ENCODE peak calls at places on chromosomes 16 and 17, in ten cellular contexts. M, B, J, I, T, D, N, L, V and O are unnamed samples.

GRCh38 chr17:77503916-77504651 is 363.3 kb downstream of the SEC14L1 start:
- DNase-seq in M (no peak), B (no peak), J (no peak), I (no peak), T (no peak), D (no peak), N (no peak), L (no peak), V (no peak), O (no peak)

GRCh38 chr16:57213462-57213861 is 27.3 kb downstream of the RSPRY1 start:
- DNase-seq in M (no peak), B (no peak), J (no peak), I (no peak), T (no peak), D (no peak), N (no peak), L (no peak), V (no peak), O (no peak)

GRCh38 chr16:11566398-11566797 is 20.3 kb downstream of the LITAF start:
- DNase-seq in M (no peak), B (no peak), J (no peak), I (no peak), T (no peak), D (no peak), N (no peak), L (no peak), V (no peak), O (no peak)

GRCh38 chr17:61475726-61476125 is 23.5 kb downstream of the TBX4 start:
- DNase-seq in M (no peak), B (no peak), J (no peak), I (no peak), T (no peak), D (no peak), N (no peak), L (no peak), V (no peak), O (peak)

GRCh38 chr16:10181196-10182162 is 749 bp downstream of the GRIN2A start:
- DNase-seq in M (peak), B (no peak), J (no peak), I (peak), T (peak), D (peak), N (peak), L (peak), V (no peak), O (peak)

GRCh38 chr16:8892101-8892575 is 10.0 kb downstream of the LITAFD start:
- DNase-seq in M (no peak), B (no peak), J (no peak), I (no peak), T (no peak), D (no peak), N (no peak), L (no peak), V (no peak), O (no peak)

GRCh38 chr17:77124192-77124908 is 16.4 kb upstream of the SEC14L1 start:
- DNase-seq in M (peak), B (no peak), J (no peak), I (no peak), T (no peak), D (no peak), N (peak), L (no peak), V (no peak), O (peak)

GRCh38 chr17:59366773-59367656 is 35.6 kb downstream of the YPEL2 start:
- DNase-seq in M (peak), B (no peak), J (no peak), I (no peak), T (no peak), D (no peak), N (no peak), L (peak), V (peak), O (peak)

GRCh38 chr17:3411070-3411469 is at the start of gene OR3A3:
- DNase-seq in M (no peak), B (no peak), J (no peak), I (no peak), T (no peak), D (no peak), N (no peak), L (no peak), V (no peak), O (no peak)

GRCh38 chr16:22665803-22666202 is 148.2 kb upstream of the HS3ST2 start:
- DNase-seq in M (no peak), B (no peak), J (no peak), I (no peak), T (no peak), D (no peak), N (no peak), L (no peak), V (no peak), O (no peak)

GRCh38 chr17:58081641-58082340 is 1.4 kb upstream of the DYNLL2 start:
- DNase-seq in M (no peak), B (no peak), J (no peak), I (peak), T (no peak), D (no peak), N (no peak), L (no peak), V (no peak), O (no peak)

GRCh38 chr16:83967838-83968482 is at the start of gene NECAB2:
- DNase-seq in M (no peak), B (no peak), J (no peak), I (peak), T (no peak), D (no peak), N (peak), L (no peak), V (peak), O (peak)

GRCh38 chr16:57147381-57148191 is 38.3 kb downstream of the PSME3IP1 start:
- DNase-seq in M (peak), B (no peak), J (peak), I (peak), T (no peak), D (no peak), N (no peak), L (no peak), V (no peak), O (peak)

GRCh38 chr17:82257473-82257872 is 16.0 kb downstream of the CSNK1D start:
- DNase-seq in M (no peak), B (no peak), J (no peak), I (peak), T (no peak), D (no peak), N (no peak), L (no peak), V (no peak), O (peak)

GRCh38 chr17:67377727-67378443 is 804 bp downstream of the PITPNC1 start:
- DNase-seq in M (peak), B (peak), J (no peak), I (peak), T (peak), D (peak), N (peak), L (peak), V (peak), O (peak)

GRCh38 chr16:13633381-13633861 is 286.5 kb upstream of the ERCC4 start:
- DNase-seq in M (no peak), B (no peak), J (no peak), I (no peak), T (no peak), D (no peak), N (no peak), L (no peak), V (no peak), O (no peak)

GRCh38 chr16:50400312-50400966 is 31.7 kb upstream of the BRD7 start:
- DNase-seq in M (no peak), B (no peak), J (no peak), I (no peak), T (no peak), D (no peak), N (no peak), L (no peak), V (no peak), O (no peak)

GRCh38 chr16:57577691-57578224 is 35.3 kb downstream of the ADGRG5 start:
- DNase-seq in M (no peak), B (no peak), J (no peak), I (no peak), T (peak), D (no peak), N (no peak), L (no peak), V (no peak), O (no peak)

GRCh38 chr17:76104896-76105231 is 1.3 kb upstream of the EXOC7 start:
- DNase-seq in M (no peak), B (no peak), J (no peak), I (no peak), T (no peak), D (no peak), N (no peak), L (no peak), V (no peak), O (no peak)

GRCh38 chr16:9016824-9017223 is 53.1 kb upstream of the USP7 start:
- DNase-seq in M (no peak), B (no peak), J (no peak), I (no peak), T (no peak), D (no peak), N (no peak), L (no peak), V (no peak), O (no peak)

GRCh38 chr17:58184986-58185761 is 7.4 kb upstream of the EPX start:
- DNase-seq in M (no peak), B (no peak), J (no peak), I (no peak), T (no peak), D (no peak), N (no peak), L (no peak), V (no peak), O (no peak)

GRCh38 chr17:12024332-12024731 is 3.7 kb downstream of the MAP2K4 start:
- DNase-seq in M (no peak), B (no peak), J (no peak), I (no peak), T (no peak), D (no peak), N (no peak), L (no peak), V (no peak), O (peak)

GRCh38 chr16:28067604-28068382 is 4.3 kb upstream of the GSG1L start:
- DNase-seq in M (no peak), B (no peak), J (no peak), I (no peak), T (no peak), D (no peak), N (peak), L (no peak), V (no peak), O (peak)

GRCh38 chr17:42979511-42980273 is at the start of gene PTGES3L:
- DNase-seq in M (peak), B (no peak), J (no peak), I (peak), T (peak), D (no peak), N (peak), L (peak), V (peak), O (peak)